ENCODE peak calls at places on chromosome 20, in eight cellular contexts. K, B, U, J, T, A, H and Y are unnamed samples. For H4K20me1, the result is how much of the 10 kb centered on the place peaks cover.

GRCh38 chr20:41600926-41601631 is 17.1 kb downstream of the CHD6 start:
- DNase-seq in K (no peak), B (no peak), U (no peak), J (no peak), T (no peak), A (no peak), H (no peak), Y (no peak)

GRCh38 chr20:36760647-36761046 is 12.9 kb downstream of the DSN1 start:
- DNase-seq in K (no peak), B (no peak), U (no peak), J (no peak), T (no peak), A (no peak), H (no peak), Y (no peak)

GRCh38 chr20:47568019-47568418 is 66.3 kb downstream of the NCOA3 start:
- DNase-seq in K (peak), B (no peak), U (peak), J (peak), T (no peak), A (no peak), H (peak), Y (no peak)

GRCh38 chr20:60214901-60215522 is 256.8 kb downstream of the CDH26 start:
- DNase-seq in K (no peak), B (no peak), U (no peak), J (no peak), T (no peak), A (peak), H (no peak), Y (no peak)

GRCh38 chr20:25197173-25197869 is 1.8 kb downstream of the ENTPD6 start:
- DNase-seq in K (no peak), B (no peak), U (no peak), J (no peak), T (peak), A (no peak), H (no peak), Y (no peak)

GRCh38 chr20:17617868-17618672 is 48.2 kb downstream of the DSTN start:
- DNase-seq in K (no peak), B (no peak), U (no peak), J (no peak), T (no peak), A (peak), H (no peak), Y (no peak)

GRCh38 chr20:16350465-16350864 is 222.8 kb downstream of the KIF16B start:
- DNase-seq in K (no peak), B (no peak), U (peak), J (no peak), T (no peak), A (no peak), H (peak), Y (no peak)

GRCh38 chr20:57425150-57426013 is 34.2 kb downstream of the RBM38 start:
- DNase-seq in K (no peak), B (peak), U (no peak), J (no peak), T (peak), A (no peak), H (peak), Y (peak)

GRCh38 chr20:56373942-56374341 is 15.2 kb downstream of the FAM210B start:
- DNase-seq in K (peak), B (no peak), U (peak), J (peak), T (no peak), A (no peak), H (peak), Y (no peak)

GRCh38 chr20:60787264-60787663 is 464.8 kb upstream of the CDH4 start:
- DNase-seq in K (no peak), B (no peak), U (peak), J (no peak), T (no peak), A (no peak), H (no peak), Y (no peak)

GRCh38 chr20:43477634-43478033 is 19.9 kb downstream of the SRSF6 start:
- DNase-seq in K (no peak), B (no peak), U (no peak), J (no peak), T (no peak), A (no peak), H (no peak), Y (no peak)

GRCh38 chr20:57625181-57625958 is 5.1 kb upstream of the ZBP1 start:
- DNase-seq in K (no peak), B (no peak), U (no peak), J (no peak), T (no peak), A (no peak), H (no peak), Y (no peak)

GRCh38 chr20:38633577-38634093 is 32.0 kb downstream of the ARHGAP40 start:
- DNase-seq in K (no peak), B (peak), U (peak), J (peak), T (peak), A (peak), H (peak), Y (peak)

GRCh38 chr20:6828794-6829423 is 61.4 kb downstream of the BMP2 start:
- DNase-seq in K (no peak), B (peak), U (peak), J (peak), T (peak), A (peak), H (peak), Y (peak)

GRCh38 chr20:47196091-47197081 is 160.1 kb downstream of the ZMYND8 start:
- DNase-seq in K (peak), B (peak), U (peak), J (peak), T (peak), A (peak), H (peak), Y (peak)

GRCh38 chr20:59580208-59580980 is 23.9 kb upstream of the PHACTR3 start:
- DNase-seq in K (no peak), B (no peak), U (peak), J (no peak), T (no peak), A (peak), H (no peak), Y (no peak)

GRCh38 chr20:21430031-21430430 is 32.7 kb upstream of the NKX2-4 start:
- DNase-seq in K (no peak), B (no peak), U (no peak), J (no peak), T (no peak), A (no peak), H (no peak), Y (no peak)

GRCh38 chr20:56208121-56208520 is 40.4 kb upstream of the MC3R start:
- DNase-seq in K (no peak), B (no peak), U (no peak), J (no peak), T (no peak), A (no peak), H (no peak), Y (no peak)

GRCh38 chr20:54668271-54669053 is 193.1 kb downstream of the DOK5 start:
- DNase-seq in K (no peak), B (peak), U (peak), J (peak), T (peak), A (peak), H (peak), Y (peak)

GRCh38 chr20:14337400-14338171 is at the start of gene FLRT3:
- DNase-seq in K (peak), B (peak), U (peak), J (peak), T (peak), A (peak), H (peak), Y (peak)

GRCh38 chr20:49851234-49851755 is 38.7 kb downstream of the SLC9A8 start:
- DNase-seq in K (no peak), B (no peak), U (no peak), J (no peak), T (no peak), A (no peak), H (no peak), Y (no peak)

GRCh38 chr20:34404803-34405202 is 41.7 kb downstream of the ITCH start:
- DNase-seq in K (no peak), B (no peak), U (no peak), J (no peak), T (no peak), A (no peak), H (no peak), Y (no peak)

GRCh38 chr20:34403063-34403827 is 40.2 kb downstream of the ITCH start:
- DNase-seq in K (no peak), B (no peak), U (no peak), J (no peak), T (no peak), A (no peak), H (no peak), Y (no peak)

GRCh38 chr20:34403908-34404307 is 40.8 kb downstream of the ITCH start:
- DNase-seq in K (no peak), B (no peak), U (no peak), J (no peak), T (peak), A (no peak), H (no peak), Y (peak)

GRCh38 chr20:34402461-34402860 is 39.4 kb downstream of the ITCH start:
- DNase-seq in K (no peak), B (no peak), U (no peak), J (no peak), T (no peak), A (no peak), H (no peak), Y (no peak)

GRCh38 chr20:34401741-34402455 is 38.8 kb downstream of the ITCH start:
- DNase-seq in K (no peak), B (no peak), U (no peak), J (no peak), T (no peak), A (no peak), H (no peak), Y (no peak)
- H3K27ac ChIP-seq in K (peak), B (no peak), U (peak), J (peak), T (peak), A (no peak), H (no peak), Y (no peak)

DNA sequence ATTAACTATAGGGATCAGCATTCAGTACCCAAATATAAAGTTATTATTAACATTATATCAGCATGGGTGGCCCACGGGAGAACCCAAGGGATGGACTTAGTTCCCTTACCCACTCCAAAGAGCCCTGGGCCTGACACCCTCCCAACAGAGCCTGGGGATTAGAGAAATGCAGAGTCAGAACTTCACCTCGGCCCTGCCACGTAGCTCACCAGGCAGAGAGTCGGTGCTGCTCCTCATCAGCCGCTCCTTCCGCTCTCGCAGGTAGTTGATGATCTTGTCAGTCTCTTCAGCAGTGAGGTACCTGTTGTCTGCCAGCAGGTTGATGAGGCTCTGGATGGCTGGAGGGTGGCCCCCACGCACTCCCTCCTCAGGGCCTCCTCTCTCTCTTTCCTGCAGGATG is 26.6 kb downstream of the NCOA5 start:
- DNase-seq in K (peak), B (no peak), U (no peak), J (no peak), T (no peak), A (no peak), H (no peak), Y (no peak)
- H4K20me1 ChIP-seq in K (under half), B (half or more), U (under half), J (half or more), T (under half), A (under half), H (under half), Y (under half)

DNA sequence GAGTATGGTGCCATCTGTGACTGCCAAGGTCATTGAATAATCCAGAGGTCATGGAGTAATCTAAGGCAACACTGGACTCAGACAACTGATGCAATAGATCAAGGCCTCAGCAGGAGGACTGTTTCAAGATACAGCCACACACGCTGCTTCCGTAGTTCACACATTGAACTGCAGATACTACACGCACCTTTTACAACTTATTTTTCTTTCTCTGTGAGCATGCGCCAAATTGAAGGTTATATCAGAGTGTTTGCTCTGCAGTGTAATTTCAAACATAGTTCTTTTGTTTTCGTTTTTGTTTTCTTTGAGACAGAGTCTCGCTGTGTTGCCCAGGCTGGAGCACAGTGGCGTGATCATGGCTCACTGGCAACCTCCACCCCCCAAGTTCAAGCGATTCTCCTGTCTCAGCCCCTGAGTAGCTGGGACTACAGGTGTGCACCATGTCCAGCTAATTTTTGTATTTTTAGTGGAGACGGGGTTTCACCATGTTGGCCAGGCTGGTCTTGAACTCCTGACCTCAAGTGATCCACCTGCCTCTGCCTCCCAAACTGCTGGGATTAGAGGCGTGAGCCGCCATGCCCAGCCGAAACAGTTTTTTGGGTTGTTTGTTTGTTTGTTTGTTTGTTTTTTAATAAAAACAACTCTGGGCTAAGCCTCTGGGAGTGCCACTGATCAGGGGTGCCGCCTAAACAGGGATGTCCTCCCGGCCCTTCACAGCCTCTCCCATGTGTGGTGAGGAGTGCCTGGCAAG is 96.6 kb upstream of the NAA20 start:
- DNase-seq in K (no peak), B (no peak), U (no peak), J (no peak), T (no peak), A (no peak), H (no peak), Y (no peak)
- H3K27ac ChIP-seq in K (no peak), B (no peak), U (peak), J (no peak), T (no peak), A (no peak), H (no peak), Y (no peak)

GRCh38 chr20:31709939-31710338 is 12.7 kb downstream of the BCL2L1 start:
- DNase-seq in K (no peak), B (no peak), U (no peak), J (no peak), T (no peak), A (no peak), H (no peak), Y (no peak)

GRCh38 chr20:31706607-31707257 is 15.9 kb downstream of the BCL2L1 start:
- DNase-seq in K (peak), B (no peak), U (no peak), J (peak), T (no peak), A (no peak), H (no peak), Y (no peak)

GRCh38 chr20:31708839-31709534 is 13.7 kb downstream of the BCL2L1 start:
- DNase-seq in K (no peak), B (no peak), U (no peak), J (peak), T (no peak), A (no peak), H (no peak), Y (peak)

GRCh38 chr20:31707258-31707615 is 15.4 kb downstream of the BCL2L1 start:
- DNase-seq in K (no peak), B (no peak), U (no peak), J (no peak), T (no peak), A (no peak), H (no peak), Y (no peak)

DNA sequence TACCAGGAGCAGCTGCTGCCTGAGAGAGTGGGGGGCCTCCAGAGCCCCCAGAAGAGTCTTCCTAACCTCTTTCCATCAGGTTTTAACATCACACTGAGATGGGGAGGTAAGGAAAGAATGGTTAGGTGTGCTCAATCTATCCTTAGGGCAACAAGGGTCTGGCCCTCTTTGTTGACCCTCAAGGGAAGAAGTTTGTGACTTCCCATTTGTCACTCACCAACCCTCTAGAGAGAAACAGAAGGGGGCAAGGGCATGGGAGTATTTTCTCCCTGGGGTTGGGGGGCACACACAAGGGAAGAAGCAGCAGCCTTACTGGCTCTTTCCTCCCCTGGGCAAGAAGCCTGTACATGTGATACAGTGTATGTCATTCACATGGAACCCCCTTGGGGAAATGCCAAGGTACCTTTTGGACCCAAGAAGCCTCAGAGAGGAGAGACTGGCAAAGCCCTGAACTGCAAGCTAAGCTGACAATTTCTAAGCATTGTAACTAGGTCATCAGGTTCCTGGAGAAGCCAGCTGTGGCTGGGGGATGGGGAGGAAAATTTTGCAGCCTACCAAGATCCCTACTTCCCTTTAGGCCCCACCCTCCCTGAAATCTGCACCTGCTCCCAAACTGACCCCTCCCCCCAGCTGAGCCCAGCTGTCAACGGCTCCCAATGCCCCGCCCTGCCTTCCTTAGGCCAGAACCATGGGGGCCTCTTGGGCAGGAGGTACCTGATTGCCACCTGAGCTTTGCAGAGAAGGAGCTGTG is 14.5 kb downstream of the BCL2L1 start:
- DNase-seq in K (peak), B (no peak), U (no peak), J (peak), T (no peak), A (no peak), H (no peak), Y (peak)
- H4K20me1 ChIP-seq in K (under half), B (under half), U (under half), J (under half), T (under half), A (under half), H (under half), Y (under half)

GRCh38 chr20:23268792-23269354 is 81.7 kb upstream of the NXT1 start:
- DNase-seq in K (no peak), B (no peak), U (no peak), J (no peak), T (no peak), A (no peak), H (no peak), Y (peak)

GRCh38 chr20:23264545-23264944 is 86.0 kb upstream of the NXT1 start:
- DNase-seq in K (no peak), B (no peak), U (no peak), J (no peak), T (no peak), A (no peak), H (no peak), Y (no peak)

GRCh38 chr20:23267909-23268308 is 82.7 kb upstream of the NXT1 start:
- DNase-seq in K (no peak), B (no peak), U (no peak), J (no peak), T (no peak), A (no peak), H (no peak), Y (no peak)

GRCh38 chr20:23266530-23267398 is 83.8 kb upstream of the NXT1 start:
- DNase-seq in K (no peak), B (no peak), U (no peak), J (no peak), T (no peak), A (no peak), H (no peak), Y (no peak)

DNA sequence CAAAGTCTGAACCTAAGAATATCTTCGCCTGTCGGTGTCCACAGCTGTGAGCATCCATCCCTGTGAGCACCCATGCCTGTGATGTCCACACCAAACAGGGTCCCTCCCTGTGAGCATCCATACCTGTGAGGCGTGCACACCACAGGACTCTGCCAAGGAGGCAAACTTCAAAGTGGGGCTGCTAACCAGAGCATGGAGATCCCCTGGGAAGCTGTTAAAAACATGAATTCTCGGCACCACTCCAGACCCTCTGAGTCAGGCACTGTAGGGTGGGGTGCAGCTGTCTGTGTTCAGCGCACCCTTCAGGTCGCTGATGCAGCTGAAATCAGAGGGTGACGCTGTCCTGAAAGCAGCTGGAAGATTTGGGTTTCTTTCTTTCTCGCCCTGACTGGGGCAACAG is 85.4 kb upstream of the NXT1 start:
- DNase-seq in K (no peak), B (no peak), U (peak), J (no peak), T (no peak), A (no peak), H (peak), Y (no peak)
- H3K27ac ChIP-seq in K (no peak), B (no peak), U (no peak), J (no peak), T (no peak), A (no peak), H (no peak), Y (no peak)

GRCh38 chr20:63202811-63203526 is 13.0 kb downstream of the YTHDF1 start:
- DNase-seq in K (no peak), B (no peak), U (no peak), J (no peak), T (no peak), A (no peak), H (no peak), Y (no peak)
- H4K20me1 ChIP-seq in K (half or more), B (half or more), U (under half), J (half or more), T (half or more), A (half or more), H (half or more), Y (under half)

GRCh38 chr20:53654932-53655674 is 61.5 kb upstream of the ZNF217 start:
- DNase-seq in K (peak), B (no peak), U (peak), J (no peak), T (no peak), A (no peak), H (no peak), Y (peak)
- H3K27ac ChIP-seq in K (peak), B (no peak), U (peak), J (peak), T (no peak), A (no peak), H (peak), Y (peak)